ENCODE peak calls at places on chromosome 20, in ten cellular contexts. I, D, F, C, Y, A, V, J, L and O are unnamed samples.

GRCh38 chr20:41617059-41617921 is 887 bp downstream of the CHD6 start:
- DNase-seq in I (no peak), D (peak), F (peak), C (no peak), Y (peak), A (peak), V (peak), J (peak), L (peak), O (peak)

GRCh38 chr20:48203252-48203651 is 418.0 kb upstream of the SULF2 start:
- DNase-seq in I (no peak), D (no peak), F (no peak), C (no peak), Y (no peak), A (no peak), V (no peak), J (no peak), L (no peak), O (no peak)

GRCh38 chr20:43983359-43983758 is 68.7 kb downstream of the TOX2 start:
- DNase-seq in I (no peak), D (no peak), F (no peak), C (no peak), Y (no peak), A (peak), V (no peak), J (peak), L (peak), O (no peak)

GRCh38 chr20:42483694-42484303 is 705.9 kb downstream of the PTPRT start:
- DNase-seq in I (no peak), D (no peak), F (peak), C (no peak), Y (no peak), A (no peak), V (no peak), J (peak), L (no peak), O (no peak)

GRCh38 chr20:1010659-1011058 is 8.5 kb upstream of the RSPO4 start:
- DNase-seq in I (no peak), D (no peak), F (no peak), C (no peak), Y (peak), A (no peak), V (no peak), J (no peak), L (no peak), O (no peak)

GRCh38 chr20:32580970-32581838 is 3.9 kb downstream of the NOL4L start:
- DNase-seq in I (no peak), D (no peak), F (no peak), C (no peak), Y (no peak), A (no peak), V (no peak), J (no peak), L (peak), O (no peak)

GRCh38 chr20:46430921-46431712 is 24.7 kb upstream of the ELMO2 start:
- DNase-seq in I (no peak), D (no peak), F (no peak), C (no peak), Y (no peak), A (no peak), V (no peak), J (no peak), L (no peak), O (no peak)

GRCh38 chr20:10551732-10552724 is 116.9 kb downstream of the SLX4IP start:
- DNase-seq in I (no peak), D (no peak), F (no peak), C (no peak), Y (peak), A (no peak), V (no peak), J (no peak), L (no peak), O (no peak)

GRCh38 chr20:4876731-4877130 is 124.6 kb downstream of the SLC23A2 start:
- DNase-seq in I (no peak), D (no peak), F (no peak), C (no peak), Y (no peak), A (no peak), V (no peak), J (no peak), L (no peak), O (no peak)

GRCh38 chr20:36116813-36117441 is 37.6 kb upstream of the EPB41L1 start:
- DNase-seq in I (no peak), D (peak), F (no peak), C (no peak), Y (no peak), A (no peak), V (no peak), J (no peak), L (no peak), O (peak)

GRCh38 chr20:21571841-21572690 is 58.2 kb upstream of the NKX2-2 start:
- DNase-seq in I (no peak), D (peak), F (no peak), C (no peak), Y (peak), A (no peak), V (no peak), J (peak), L (peak), O (no peak)

GRCh38 chr20:56974499-56975250 is 291.8 kb downstream of the BMP7 start:
- DNase-seq in I (no peak), D (peak), F (no peak), C (peak), Y (peak), A (no peak), V (no peak), J (peak), L (no peak), O (peak)

GRCh38 chr20:63962426-63963347 is 6.5 kb upstream of the UCKL1 start:
- DNase-seq in I (no peak), D (no peak), F (no peak), C (no peak), Y (no peak), A (no peak), V (no peak), J (no peak), L (no peak), O (no peak)

GRCh38 chr20:956330-956951 is 40.3 kb upstream of the ANGPT4 start:
- DNase-seq in I (no peak), D (peak), F (peak), C (peak), Y (peak), A (peak), V (peak), J (peak), L (peak), O (peak)

GRCh38 chr20:10239954-10240353 is 21.3 kb downstream of the SNAP25 start:
- DNase-seq in I (peak), D (no peak), F (no peak), C (peak), Y (no peak), A (no peak), V (no peak), J (no peak), L (no peak), O (no peak)

GRCh38 chr20:21505810-21506530 is 7.9 kb downstream of the NKX2-2 start:
- DNase-seq in I (no peak), D (peak), F (peak), C (no peak), Y (peak), A (peak), V (no peak), J (peak), L (peak), O (no peak)

GRCh38 chr20:45780159-45780558 is 11.5 kb downstream of the WFDC3 start:
- DNase-seq in I (no peak), D (no peak), F (no peak), C (no peak), Y (no peak), A (no peak), V (no peak), J (no peak), L (no peak), O (no peak)

GRCh38 chr20:62616728-62617621 is 25.3 kb upstream of the SLCO4A1 start:
- DNase-seq in I (no peak), D (peak), F (peak), C (peak), Y (peak), A (peak), V (peak), J (peak), L (peak), O (peak)